ENCODE peak calls at places on chromosome 10, in four cellular contexts. W is Caco-2, Q is stomach, O is IMR-90. G is an unnamed sample.

GRCh38 chr10:103838851-103839512 is 16.4 kb downstream of the SH3PXD2A start:
- DNase-seq in O (no peak), W (no peak), Q (no peak), G (no peak)

GRCh38 chr10:61845196-61845949 is 56.1 kb upstream of the ARID5B start:
- DNase-seq in Q (no peak), W (no peak), O (no peak), G (no peak)

GRCh38 chr10:21870849-21871248 is 132.7 kb downstream of the DNAJC1 start:
- DNase-seq in W (no peak), Q (no peak), O (no peak), G (no peak)

GRCh38 chr10:78178940-78179339 is 145.3 kb downstream of the RPS24 start:
- DNase-seq in W (no peak), O (peak; percentile 56), Q (peak; percentile 31), G (no peak)

GRCh38 chr10:74394416-74394969 is 243.5 kb downstream of the ADK start:
- DNase-seq in W (no peak), Q (no peak), O (peak; percentile 79), G (no peak)

GRCh38 chr10:91745086-91745831 is 53.0 kb upstream of the TNKS2 start:
- DNase-seq in W (peak; percentile 42), Q (peak; percentile 39), O (no peak), G (peak; percentile 41)

GRCh38 chr10:127619550-127619949 is 70.4 kb downstream of the NPS start:
- DNase-seq in Q (no peak), W (no peak), O (no peak), G (no peak)

GRCh38 chr10:16965740-16966447 is 148.7 kb upstream of the RSU1 start:
- DNase-seq in W (no peak), Q (no peak), O (peak; percentile 99), G (peak; percentile 97)

GRCh38 chr10:6385683-6386082 is 183.0 kb downstream of the PFKFB3 start:
- DNase-seq in O (peak; percentile 63), Q (no peak), W (no peak), G (peak; percentile 57)

GRCh38 chr10:11424456-11425287 is 186.8 kb downstream of the USP6NL start:
- DNase-seq in W (peak; percentile 75), O (peak; percentile 36), Q (peak; percentile 54), G (peak; percentile 15)

GRCh38 chr10:50788951-50789904 is 49.5 kb downstream of the ASAH2B start:
- DNase-seq in W (peak; percentile 68), O (peak; percentile 42), Q (no peak), G (peak; percentile 5)

GRCh38 chr10:121092341-121093099 is 241.4 kb downstream of the WDR11 start:
- DNase-seq in Q (no peak), W (no peak), O (no peak), G (peak; percentile 59)

GRCh38 chr10:79333513-79333912 is 13.8 kb upstream of the PPIF start:
- DNase-seq in Q (no peak), W (no peak), O (peak; percentile 86), G (no peak)

GRCh38 chr10:95628786-95629185 is 27.7 kb downstream of the ALDH18A1 start:
- DNase-seq in W (no peak), Q (no peak), O (no peak), G (peak; percentile 91)

GRCh38 chr10:86711957-86712708 is 43.8 kb downstream of the LDB3 start:
- DNase-seq in O (peak; percentile 25), W (peak; percentile 54), Q (no peak), G (no peak)

G was measured in kidney glomerular epithelial cell.